ENCODE peak calls at places on chromosomes 1 and 21, in five cellular contexts. Z, G, H, B and P are unnamed samples.

GRCh38 chr1:232445361-232446106 is 184.4 kb downstream of the SIPA1L2 start:
- DNase-seq in Z (no peak), B (no peak), H (no peak), G (no peak), P (no peak)

GRCh38 chr1:184889902-184890301 is 84.4 kb downstream of the NIBAN1 start:
- DNase-seq in H (no peak), G (no peak), Z (no peak), B (no peak), P (no peak)

GRCh38 chr1:207006914-207007313 is 25.6 kb downstream of the C1orf116 start:
- DNase-seq in Z (no peak), G (no peak), B (no peak), H (no peak), P (no peak)

GRCh38 chr1:231684333-231685244 is 58.0 kb downstream of the DISC1 start:
- DNase-seq in Z (no peak), G (no peak), H (no peak), B (no peak), P (no peak)

GRCh38 chr1:90714521-90714951 is 2.6 kb downstream of the BARHL2 start:
- DNase-seq in H (no peak), B (no peak), G (no peak), Z (no peak), P (no peak)

GRCh38 chr1:239844833-239845232 is 246.8 kb upstream of the FMN2 start:
- DNase-seq in Z (no peak), G (no peak), B (no peak), H (no peak), P (no peak)

GRCh38 chr1:86069757-86070145 is 86.8 kb downstream of the COL24A1 start:
- DNase-seq in G (no peak), B (no peak), H (no peak), Z (no peak), P (no peak)

GRCh38 chr1:100624886-100625430 is 87.0 kb downstream of the GPR88 start:
- DNase-seq in H (no peak), Z (no peak), G (no peak), B (no peak), P (no peak)

GRCh38 chr1:183226361-183226760 is 40.3 kb downstream of the LAMC2 start:
- DNase-seq in B (no peak), G (no peak), H (no peak), Z (no peak), P (no peak)

GRCh38 chr21:31781737-31782136 is 49.8 kb upstream of the SCAF4 start:
- DNase-seq in B (peak; percentile 31), G (no peak), Z (no peak), H (no peak), P (no peak)

GRCh38 chr1:88701275-88701674 is 17.2 kb downstream of the PKN2 start:
- DNase-seq in H (no peak), Z (no peak), G (no peak), B (no peak), P (no peak)

GRCh38 chr1:10451286-10451685 is 1.5 kb downstream of the CORT start:
- DNase-seq in B (no peak), Z (no peak), H (no peak), G (no peak), P (no peak)

GRCh38 chr1:226149806-226150205 is 36.7 kb downstream of the ACBD3 start:
- DNase-seq in B (no peak), H (no peak), G (no peak), Z (no peak), P (no peak)

GRCh38 chr1:2276803-2277580 is 48.9 kb downstream of the SKI start:
- DNase-seq in H (no peak), Z (no peak), G (no peak), B (no peak), P (no peak)

GRCh38 chr1:53545663-53546408 is 86.6 kb downstream of the DMRTB1 start:
- DNase-seq in G (no peak), Z (no peak), H (no peak), B (no peak), P (no peak)

GRCh38 chr1:94636625-94637024 is 95.1 kb upstream of the F3 start:
- DNase-seq in G (no peak), Z (no peak), H (no peak), B (no peak), P (no peak)

GRCh38 chr1:101284021-101284420 is 47.2 kb downstream of the S1PR1 start:
- DNase-seq in B (no peak), H (no peak), Z (no peak), G (peak; percentile 19), P (peak; percentile 55)

GRCh38 chr1:13584876-13585598 is 1.4 kb downstream of the PDPN start:
- DNase-seq in H (no peak), Z (no peak), B (no peak), G (no peak), P (no peak)

GRCh38 chr1:205396972-205397616 is 24.8 kb downstream of the LEMD1 start:
- DNase-seq in B (no peak), H (peak; percentile 31), Z (no peak), G (no peak), P (no peak)

GRCh38 chr1:207822602-207823451 is 71.0 kb downstream of the CD46 start:
- DNase-seq in Z (no peak), B (peak; percentile 92), H (no peak), G (peak; percentile 74), P (peak; percentile 68)

GRCh38 chr1:29256979-29257804 is 20.9 kb downstream of the PTPRU start:
- DNase-seq in B (no peak), H (peak; percentile 82), Z (no peak), G (no peak), P (no peak)

GRCh38 chr1:213987422-213987875 is 324 bp upstream of the PROX1 start:
- DNase-seq in B (no peak), H (peak; percentile 95), G (no peak), Z (no peak), P (no peak)

GRCh38 chr21:44898011-44898493 is 22.6 kb downstream of the ITGB2 start:
- DNase-seq in H (no peak), G (no peak), B (no peak), Z (no peak), P (no peak)

GRCh38 chr1:113930499-113931161 is 1.5 kb downstream of the HIPK1 start:
- DNase-seq in H (no peak), B (no peak), Z (peak; percentile 22), G (peak; percentile 68), P (peak; percentile 76)

GRCh38 chr21:39712976-39713375 is 32.0 kb upstream of the IGSF5 start:
- DNase-seq in H (no peak), Z (no peak), B (no peak), G (no peak), P (no peak)

GRCh38 chr1:228001738-228002535 is 4.9 kb upstream of the WNT3A start:
- DNase-seq in G (no peak), Z (no peak), B (no peak), H (no peak), P (no peak)

GRCh38 chr21:42782723-42783247 is 96.6 kb downstream of the WDR4 start:
- DNase-seq in Z (no peak), H (no peak), B (no peak), G (no peak), P (no peak)

GRCh38 chr1:228488107-228488817 is 1.1 kb downstream of the RNF187 start:
- DNase-seq in H (no peak), G (no peak), B (no peak), Z (no peak), P (no peak)

GRCh38 chr21:44711327-44712202 is at the start of gene TSPEAR:
- DNase-seq in G (no peak), B (no peak), H (no peak), Z (no peak), P (no peak)

GRCh38 chr1:53485478-53486394 is 26.5 kb downstream of the DMRTB1 start:
- DNase-seq in H (peak; percentile 96), G (peak; percentile 29), Z (peak; percentile 57), B (peak; percentile 72), P (peak; percentile 52)